ENCODE peak calls at places on chromosome 7, in six cellular contexts. One of them, this sample, is unnamed.

GRCh38 chr7:69429817-69430501 is 168.3 kb upstream of the AUTS2 start:
- DNase-seq in HepG2: no peak
- DNase-seq in K562: no peak
- DNase-seq in GM12878: no peak
- DNase-seq in H1: no peak
- DNase-seq in GM12891: no peak
- DNase-seq in this sample: no peak

GRCh38 chr7:157521752-157522151 is 184.9 kb downstream of the DNAJB6 start:
- DNase-seq in H1: no peak
- DNase-seq in GM12878: no peak
- DNase-seq in K562: no peak
- DNase-seq in HepG2: no peak
- DNase-seq in GM12891: no peak
- DNase-seq in this sample: no peak

GRCh38 chr7:118573065-118573464 is 348.6 kb downstream of the ANKRD7 start:
- DNase-seq in GM12878: no peak
- DNase-seq in K562: no peak
- DNase-seq in GM12891: no peak
- DNase-seq in HepG2: no peak
- DNase-seq in H1: no peak
- DNase-seq in this sample: no peak

GRCh38 chr7:140924019-140924820 is 509 bp downstream of the BRAF start:
- DNase-seq in K562: peak; percentile 77
- DNase-seq in H1: peak; percentile 86
- DNase-seq in GM12891: peak; percentile 39
- DNase-seq in HepG2: peak; percentile 65
- DNase-seq in GM12878: peak; percentile 50
- DNase-seq in this sample: peak; percentile 51

GRCh38 chr7:89775459-89775858 is 378.8 kb upstream of the STEAP1 start:
- DNase-seq in GM12891: no peak
- DNase-seq in HepG2: no peak
- DNase-seq in H1: no peak
- DNase-seq in GM12878: no peak
- DNase-seq in K562: no peak
- DNase-seq in this sample: no peak

GRCh38 chr7:89170628-89171027 is 375.1 kb upstream of the TEX47 start:
- DNase-seq in HepG2: no peak
- DNase-seq in GM12878: no peak
- DNase-seq in GM12891: no peak
- DNase-seq in H1: no peak
- DNase-seq in K562: no peak
- DNase-seq in this sample: no peak

GRCh38 chr7:47651355-47652317 is 69.7 kb upstream of the TNS3 start:
- DNase-seq in H1: no peak
- DNase-seq in GM12878: no peak
- DNase-seq in GM12891: no peak
- DNase-seq in HepG2: no peak
- DNase-seq in K562: no peak
- DNase-seq in this sample: no peak

GRCh38 chr7:90455163-90456030 is 14.0 kb upstream of the PTTG1IP2 start:
- DNase-seq in H1: no peak
- DNase-seq in HepG2: peak; percentile 10
- DNase-seq in K562: peak; percentile 35
- DNase-seq in GM12891: peak; percentile 18
- DNase-seq in GM12878: peak; percentile 7
- DNase-seq in this sample: no peak

GRCh38 chr7:45404622-45405021 is 169.5 kb upstream of the ADCY1 start:
- DNase-seq in GM12891: no peak
- DNase-seq in GM12878: no peak
- DNase-seq in K562: no peak
- DNase-seq in H1: no peak
- DNase-seq in HepG2: no peak
- DNase-seq in this sample: no peak

GRCh38 chr7:70719120-70719519 is 412.8 kb upstream of the GALNT17 start:
- DNase-seq in HepG2: no peak
- DNase-seq in GM12891: no peak
- DNase-seq in H1: no peak
- DNase-seq in GM12878: no peak
- DNase-seq in K562: no peak
- DNase-seq in this sample: no peak

GRCh38 chr7:45696476-45696875 is 122.3 kb downstream of the ADCY1 start:
- DNase-seq in GM12878: no peak
- DNase-seq in GM12891: no peak
- DNase-seq in K562: no peak
- DNase-seq in HepG2: no peak
- DNase-seq in H1: peak; percentile 30
- DNase-seq in this sample: no peak

GRCh38 chr7:66423729-66424128 is 205.0 kb upstream of the KCTD7 start:
- DNase-seq in GM12878: no peak
- DNase-seq in GM12891: no peak
- DNase-seq in HepG2: no peak
- DNase-seq in K562: no peak
- DNase-seq in H1: no peak
- DNase-seq in this sample: no peak

GRCh38 chr7:16078076-16078952 is 343.0 kb downstream of the CRPPA start:
- DNase-seq in GM12878: no peak
- DNase-seq in HepG2: peak; percentile 65
- DNase-seq in GM12891: no peak
- DNase-seq in H1: no peak
- DNase-seq in K562: peak; percentile 35
- DNase-seq in this sample: no peak

GRCh38 chr7:42953989-42954388 is 21.8 kb downstream of the MRPL32 start:
- DNase-seq in K562: no peak
- DNase-seq in HepG2: no peak
- DNase-seq in H1: no peak
- DNase-seq in GM12878: no peak
- DNase-seq in GM12891: no peak
- DNase-seq in this sample: no peak

GRCh38 chr7:6385909-6386560 is 61.7 kb downstream of the DAGLB start:
- DNase-seq in GM12878: no peak
- DNase-seq in GM12891: no peak
- DNase-seq in HepG2: no peak
- DNase-seq in K562: no peak
- DNase-seq in H1: no peak
- DNase-seq in this sample: no peak

GRCh38 chr7:91264924-91265681 is 870 bp downstream of the FZD1 start:
- DNase-seq in K562: peak; percentile 60
- DNase-seq in HepG2: no peak
- DNase-seq in GM12878: no peak
- DNase-seq in H1: peak; percentile 78
- DNase-seq in GM12891: peak; percentile 38
- DNase-seq in this sample: peak; percentile 34

GRCh38 chr7:157807510-157807909 is 470.7 kb downstream of the DNAJB6 start:
- DNase-seq in K562: no peak
- DNase-seq in GM12891: no peak
- DNase-seq in HepG2: no peak
- DNase-seq in GM12878: no peak
- DNase-seq in H1: no peak
- DNase-seq in this sample: no peak

GRCh38 chr7:30800785-30801252 is 29.6 kb downstream of the MINDY4 start:
- DNase-seq in GM12878: peak; percentile 21
- DNase-seq in GM12891: peak; percentile 47
- DNase-seq in H1: peak; percentile 66
- DNase-seq in HepG2: peak; percentile 34
- DNase-seq in K562: peak; percentile 62
- DNase-seq in this sample: peak; percentile 46

GRCh38 chr7:22561895-22562593 is 62.1 kb upstream of the STEAP1B start:
- DNase-seq in K562: no peak
- DNase-seq in GM12878: no peak
- DNase-seq in HepG2: no peak
- DNase-seq in H1: peak; percentile 58
- DNase-seq in GM12891: peak; percentile 17
- DNase-seq in this sample: no peak

GRCh38 chr7:83866587-83866986 is 217.6 kb upstream of the SEMA3E start:
- DNase-seq in HepG2: no peak
- DNase-seq in K562: no peak
- DNase-seq in H1: no peak
- DNase-seq in GM12891: no peak
- DNase-seq in GM12878: no peak
- DNase-seq in this sample: no peak

GRCh38 chr7:134935701-134936100 is 50.6 kb upstream of the AGBL3 start:
- DNase-seq in GM12891: no peak
- DNase-seq in HepG2: no peak
- DNase-seq in K562: no peak
- DNase-seq in H1: no peak
- DNase-seq in GM12878: no peak
- DNase-seq in this sample: no peak

GRCh38 chr7:137642031-137642430 is 204.7 kb downstream of the DGKI start:
- DNase-seq in HepG2: no peak
- DNase-seq in GM12878: no peak
- DNase-seq in K562: no peak
- DNase-seq in GM12891: no peak
- DNase-seq in H1: no peak
- DNase-seq in this sample: no peak

GRCh38 chr7:17907014-17907413 is 33.3 kb downstream of the SNX13 start:
- DNase-seq in HepG2: no peak
- DNase-seq in K562: no peak
- DNase-seq in GM12878: no peak
- DNase-seq in H1: no peak
- DNase-seq in GM12891: no peak
- DNase-seq in this sample: no peak

GRCh38 chr7:19455508-19456132 is 253.2 kb downstream of the POLR1F start:
- DNase-seq in K562: no peak
- DNase-seq in GM12878: no peak
- DNase-seq in HepG2: no peak
- DNase-seq in GM12891: no peak
- DNase-seq in H1: no peak
- DNase-seq in this sample: no peak

GRCh38 chr7:70837589-70837988 is 294.4 kb upstream of the GALNT17 start:
- DNase-seq in HepG2: no peak
- DNase-seq in GM12891: no peak
- DNase-seq in K562: no peak
- DNase-seq in GM12878: no peak
- DNase-seq in H1: no peak
- DNase-seq in this sample: no peak

GRCh38 chr7:44249639-44250234 is 49.0 kb downstream of the YKT6 start:
- DNase-seq in GM12878: no peak
- DNase-seq in GM12891: no peak
- DNase-seq in K562: peak; percentile 45
- DNase-seq in H1: no peak
- DNase-seq in HepG2: no peak
- DNase-seq in this sample: no peak

GRCh38 chr7:42262907-42263466 is 26.0 kb upstream of the GLI3 start:
- DNase-seq in GM12878: no peak
- DNase-seq in K562: no peak
- DNase-seq in HepG2: no peak
- DNase-seq in H1: no peak
- DNase-seq in GM12891: no peak
- DNase-seq in this sample: no peak

GRCh38 chr7:73626814-73627213 is 2.5 kb upstream of the MLXIPL start:
- DNase-seq in K562: no peak
- DNase-seq in H1: no peak
- DNase-seq in HepG2: no peak
- DNase-seq in GM12878: no peak
- DNase-seq in GM12891: no peak
- DNase-seq in this sample: no peak

GRCh38 chr7:15832996-15833395 is 146.5 kb upstream of the MEOX2 start:
- DNase-seq in K562: no peak
- DNase-seq in H1: no peak
- DNase-seq in GM12878: no peak
- DNase-seq in HepG2: no peak
- DNase-seq in GM12891: no peak
- DNase-seq in this sample: no peak

GRCh38 chr7:129801882-129802281 is 150.9 kb downstream of the UBE2H start:
- DNase-seq in GM12878: no peak
- DNase-seq in HepG2: no peak
- DNase-seq in H1: no peak
- DNase-seq in GM12891: no peak
- DNase-seq in K562: no peak
- DNase-seq in this sample: no peak

GRCh38 chr7:116876664-116877442 is 14.5 kb downstream of the CAPZA2 start:
- DNase-seq in HepG2: no peak
- DNase-seq in GM12878: no peak
- DNase-seq in K562: peak; percentile 88
- DNase-seq in H1: no peak
- DNase-seq in GM12891: no peak
- DNase-seq in this sample: no peak

GRCh38 chr7:155590215-155591023 is 44.1 kb upstream of the CNPY1 start:
- DNase-seq in H1: no peak
- DNase-seq in GM12878: no peak
- DNase-seq in K562: peak; percentile 42
- DNase-seq in GM12891: no peak
- DNase-seq in HepG2: peak; percentile 72
- DNase-seq in this sample: no peak

GRCh38 chr7:153604-154003 is 38.8 kb upstream of the FAM20C start:
- DNase-seq in HepG2: no peak
- DNase-seq in GM12891: no peak
- DNase-seq in K562: no peak
- DNase-seq in H1: no peak
- DNase-seq in GM12878: no peak
- DNase-seq in this sample: no peak

GRCh38 chr7:24336461-24336860 is 52.5 kb downstream of the NPY start:
- DNase-seq in H1: no peak
- DNase-seq in K562: no peak
- DNase-seq in GM12891: no peak
- DNase-seq in GM12878: no peak
- DNase-seq in HepG2: peak; percentile 5
- DNase-seq in this sample: no peak

GRCh38 chr7:110043514-110043913 is 1047.4 kb upstream of the LRRN3 start:
- DNase-seq in HepG2: no peak
- DNase-seq in K562: no peak
- DNase-seq in H1: no peak
- DNase-seq in GM12891: no peak
- DNase-seq in GM12878: no peak
- DNase-seq in this sample: no peak

GRCh38 chr7:5237286-5237685 is 45.5 kb upstream of the SLC29A4 start:
- DNase-seq in GM12891: no peak
- DNase-seq in K562: no peak
- DNase-seq in HepG2: no peak
- DNase-seq in GM12878: no peak
- DNase-seq in H1: no peak
- DNase-seq in this sample: no peak
- TF ChIP-seq TAF1 in GM12891: no peak
- TF ChIP-seq TAF1 in K562: no peak
- TF ChIP-seq TAF1 in HepG2: no peak
- TF ChIP-seq TAF1 in GM12878: no peak
- TF ChIP-seq TAF1 in H1: no peak
- TF ChIP-seq TAF1 in this sample: no peak

GRCh38 chr7:104979167-104979841 is 34.7 kb upstream of the KMT2E start:
- DNase-seq in K562: no peak
- DNase-seq in H1: peak; percentile 54
- DNase-seq in GM12878: no peak
- DNase-seq in HepG2: no peak
- DNase-seq in GM12891: no peak
- DNase-seq in this sample: no peak
- TF ChIP-seq POLR2A in K562: no peak
- TF ChIP-seq POLR2A in H1: no peak
- TF ChIP-seq POLR2A in GM12878: no peak
- TF ChIP-seq POLR2A in HepG2: no peak
- TF ChIP-seq POLR2A in GM12891: no peak
- TF ChIP-seq POLR2A in this sample: no peak

GRCh38 chr7:108178393-108178792 is 48.2 kb upstream of the LAMB4 start:
- DNase-seq in HepG2: no peak
- DNase-seq in H1: no peak
- DNase-seq in GM12878: no peak
- DNase-seq in GM12891: no peak
- DNase-seq in K562: no peak
- DNase-seq in this sample: no peak
- TF ChIP-seq POLR2AphosphoS5 in HepG2: no peak
- TF ChIP-seq POLR2AphosphoS5 in H1: no peak
- TF ChIP-seq POLR2AphosphoS5 in GM12878: no peak
- TF ChIP-seq POLR2AphosphoS5 in GM12891: no peak
- TF ChIP-seq POLR2AphosphoS5 in K562: no peak
- TF ChIP-seq POLR2AphosphoS5 in this sample: no peak

GRCh38 chr7:131717181-131717580 is 160.8 kb upstream of the PODXL start:
- DNase-seq in K562: no peak
- DNase-seq in GM12891: no peak
- DNase-seq in HepG2: no peak
- DNase-seq in GM12878: no peak
- DNase-seq in H1: no peak
- DNase-seq in this sample: no peak
- TF ChIP-seq TAF1 in K562: no peak
- TF ChIP-seq TAF1 in GM12891: no peak
- TF ChIP-seq TAF1 in HepG2: no peak
- TF ChIP-seq TAF1 in GM12878: no peak
- TF ChIP-seq TAF1 in H1: no peak
- TF ChIP-seq TAF1 in this sample: no peak